ENCODE peak calls at places on chromosomes 11 and 22, in six cellular contexts. P is GM23248, K is HT1080, O is brain microvascular endothelial cell, E is NCI-H446 treated with DMSO at 0.1 percent for 48 hours, U is SK-N-DZ. A is an unnamed sample.

GRCh38 chr22:48253136-48253535 is 1490.7 kb downstream of the TBC1D22A start:
- DNase-seq in P (no peak), K (no peak), O (no peak), E (no peak), U (no peak), A (no peak)

GRCh38 chr22:42655693-42656092 is 6.5 kb upstream of the CYB5R3 start:
- DNase-seq in P (no peak), K (no peak), O (no peak), E (no peak), U (no peak), A (peak)

GRCh38 chr22:22449819-22450218 is 58.7 kb downstream of the ZNF280B start:
- DNase-seq in P (no peak), K (no peak), O (no peak), E (no peak), U (no peak), A (no peak)

GRCh38 chr11:60377737-60378136 is 595 bp upstream of the MS4A7 start:
- DNase-seq in P (no peak), K (no peak), O (no peak), E (no peak), U (no peak), A (no peak)

GRCh38 chr22:25759825-25760231 is 17.8 kb downstream of the MYO18B start:
- DNase-seq in P (peak), K (peak), O (peak), E (no peak), U (no peak), A (no peak)

GRCh38 chr11:75403983-75404658 is 4.8 kb downstream of the RPS3 start:
- DNase-seq in P (no peak), K (no peak), O (no peak), E (no peak), U (no peak), A (no peak)

GRCh38 chr22:50670513-50670912 is 2.1 kb upstream of the SHANK3 start:
- DNase-seq in P (no peak), K (no peak), O (no peak), E (no peak), U (no peak), A (no peak)

GRCh38 chr22:27239520-27239919 is 562.0 kb downstream of the MN1 start:
- DNase-seq in P (peak), K (no peak), O (no peak), E (no peak), U (no peak), A (no peak)

GRCh38 chr11:61345170-61345610 is 12.2 kb downstream of the TKFC start:
- DNase-seq in P (no peak), K (no peak), O (no peak), E (peak), U (no peak), A (no peak)

GRCh38 chr22:29380032-29380781 is 8.2 kb downstream of the AP1B1 start:
- DNase-seq in P (peak), K (peak), O (no peak), E (no peak), U (no peak), A (no peak)

GRCh38 chr11:130388607-130389205 is 39.7 kb downstream of the ADAMTS8 start:
- DNase-seq in P (no peak), K (no peak), O (no peak), E (no peak), U (no peak), A (no peak)

GRCh38 chr11:89347071-89347470 is 144.1 kb downstream of the NOX4 start:
- DNase-seq in P (no peak), K (no peak), O (peak), E (no peak), U (no peak), A (no peak)

GRCh38 chr11:111469200-111469599 is 43.0 kb downstream of the BTG4 start:
- DNase-seq in P (peak), K (no peak), O (peak), E (no peak), U (peak), A (no peak)

GRCh38 chr11:17769218-17769617 is 34.6 kb downstream of the KCNC1 start:
- DNase-seq in P (no peak), K (no peak), O (no peak), E (no peak), U (no peak), A (no peak)

GRCh38 chr22:40635008-40635939 is 1.2 kb downstream of the MRTFA start:
- DNase-seq in P (peak), K (no peak), O (no peak), E (no peak), U (no peak), A (no peak)

GRCh38 chr11:88213406-88213805 is 38.2 kb upstream of the RAB38 start:
- DNase-seq in P (no peak), K (no peak), O (no peak), E (no peak), U (no peak), A (no peak)

GRCh38 chr11:112656772-112657428 is 304.3 kb upstream of the NCAM1 start:
- DNase-seq in P (peak), K (peak), O (peak), E (peak), U (no peak), A (no peak)

GRCh38 chr11:35237860-35238715 is 99.1 kb downstream of the CD44 start:
- DNase-seq in P (no peak), K (no peak), O (peak), E (peak), U (peak), A (peak)

GRCh38 chr11:125148011-125148410 is 16.5 kb upstream of the PKNOX2 start:
- DNase-seq in P (no peak), K (no peak), O (no peak), E (no peak), U (no peak), A (no peak)

GRCh38 chr22:43482310-43482625 is 70.5 kb downstream of the MPPED1 start:
- DNase-seq in P (no peak), K (no peak), O (no peak), E (no peak), U (no peak), A (no peak)

GRCh38 chr11:66543263-66544107 is 2.4 kb downstream of the ZDHHC24 start:
- DNase-seq in P (no peak), K (no peak), O (peak), E (no peak), U (peak), A (no peak)

GRCh38 chr11:130204703-130205095 is 45.1 kb downstream of the ST14 start:
- DNase-seq in P (no peak), K (no peak), O (no peak), E (no peak), U (no peak), A (no peak)

GRCh38 chr11:118194835-118195627 is 18.6 kb upstream of the SCN2B start:
- DNase-seq in P (peak), K (peak), O (peak), E (peak), U (no peak), A (no peak)

GRCh38 chr11:11555228-11555627 is 66.6 kb downstream of the GALNT18 start:
- DNase-seq in P (no peak), K (no peak), O (no peak), E (peak), U (no peak), A (no peak)

GRCh38 chr11:46696212-46696558 is 4.2 kb downstream of the ARHGAP1 start:
- DNase-seq in P (no peak), K (no peak), O (no peak), E (peak), U (no peak), A (no peak)

GRCh38 chr11:196786-197731 is 4.2 kb downstream of the SCGB1C1 start:
- DNase-seq in P (peak), K (no peak), O (no peak), E (no peak), U (no peak), A (no peak)

GRCh38 chr11:119350302-119350701 is 3.8 kb upstream of the MFRP start:
- DNase-seq in P (no peak), K (no peak), O (no peak), E (no peak), U (no peak), A (no peak)

GRCh38 chr11:108887436-108888238 is 222.8 kb downstream of the DDX10 start:
- DNase-seq in P (no peak), K (no peak), O (peak), E (no peak), U (no peak), A (no peak)

GRCh38 chr22:35327690-35328471 is 28.2 kb downstream of the TOM1 start:
- DNase-seq in P (no peak), K (no peak), O (no peak), E (no peak), U (no peak), A (no peak)

GRCh38 chr22:42389137-42389536 is 43.1 kb downstream of the NFAM1 start:
- DNase-seq in P (no peak), K (no peak), O (no peak), E (no peak), U (no peak), A (peak)

GRCh38 chr11:43987384-43988039 is 45.1 kb downstream of the C11orf96 start:
- DNase-seq in P (peak), K (peak), O (peak), E (no peak), U (no peak), A (no peak)

GRCh38 chr11:11841121-11841604 is 609 bp upstream of the USP47 start:
- DNase-seq in P (peak), K (peak), O (no peak), E (no peak), U (peak), A (peak)

GRCh38 chr22:41574847-41575381 is 14.1 kb downstream of the CSDC2 start:
- DNase-seq in P (peak), K (no peak), O (no peak), E (no peak), U (no peak), A (no peak)

GRCh38 chr11:7004482-7004881 is 15.7 kb downstream of the ZNF214 start:
- DNase-seq in P (peak), K (peak), O (peak), E (no peak), U (no peak), A (no peak)

GRCh38 chr22:35102663-35103062 is 36.7 kb downstream of the ISX start:
- DNase-seq in P (peak), K (peak), O (peak), E (no peak), U (no peak), A (no peak)

GRCh38 chr11:47941907-47942558 is 38.3 kb upstream of the PTPRJ start:
- DNase-seq in P (no peak), K (no peak), O (no peak), E (no peak), U (no peak), A (no peak)

GRCh38 chr11:69253028-69253427 is 40.9 kb upstream of the MYEOV start:
- DNase-seq in P (peak), K (peak), O (peak), E (no peak), U (no peak), A (no peak)

GRCh38 chr22:37214431-37215025 is 2.3 kb upstream of the SSTR3 start:
- DNase-seq in P (no peak), K (no peak), O (no peak), E (no peak), U (no peak), A (no peak)

GRCh38 chr22:26529345-26529744 is 17.1 kb upstream of the TFIP11 start:
- DNase-seq in P (peak), K (no peak), O (no peak), E (no peak), U (no peak), A (no peak)

A was measured in NCI-H748 treated with DMSO at 0.1 percent for 48 hours.